ENCODE peak calls at places on chromosomes 11 and 22, in nine cellular contexts. H is upper lobe of right lung; Z is glomerular endothelial cell; S is neural progenitor cell; K is naive thymus-derived CD8-positive, alpha-beta T cell; D is activated naive CD4-positive, alpha-beta T cell; N is body of pancreas; X is type B pancreatic cell; U is MV-4-11. I is an unnamed sample.

GRCh38 chr22:43862074-43862881 is at the start of gene SULT4A1:
- DNase-seq in H (peak), Z (no peak), S (peak), K (no peak), D (no peak), N (peak), X (no peak), U (peak), I (peak)

GRCh38 chr11:120326845-120327281 is 1.8 kb downstream of the TLCD5 start:
- DNase-seq in H (no peak), Z (no peak), S (no peak), K (no peak), D (no peak), N (peak), X (no peak), U (peak), I (peak)

GRCh38 chr11:129973068-129973467 is 29.6 kb downstream of the PRDM10 start:
- DNase-seq in H (no peak), Z (no peak), S (no peak), K (no peak), D (no peak), N (no peak), X (no peak), U (peak), I (peak)

GRCh38 chr11:125968363-125968762 is 22.5 kb downstream of the VSIG10L2 start:
- DNase-seq in H (no peak), Z (no peak), S (no peak), K (no peak), D (no peak), N (no peak), X (no peak), U (peak), I (no peak)

GRCh38 chr11:6647282-6647679 is 8.3 kb downstream of the DCHS1 start:
- DNase-seq in H (no peak), Z (no peak), S (no peak), K (no peak), D (no peak), N (no peak), X (no peak), U (peak), I (no peak)

GRCh38 chr11:124394408-124394807 is 4.4 kb downstream of the OR8B3 start:
- DNase-seq in H (no peak), Z (no peak), S (no peak), K (no peak), D (no peak), N (no peak), X (no peak), U (peak), I (no peak)

GRCh38 chr11:65557280-65558001 is 718 bp downstream of the LTBP3 start:
- DNase-seq in H (no peak), Z (no peak), S (peak), K (peak), D (no peak), N (no peak), X (no peak), U (no peak), I (no peak)

GRCh38 chr22:31134688-31135087 is 5.6 kb downstream of the PLA2G3 start:
- DNase-seq in H (no peak), Z (no peak), S (no peak), K (no peak), D (no peak), N (no peak), X (no peak), U (no peak), I (no peak)

GRCh38 chr22:46007003-46007847 is 30.3 kb upstream of the WNT7B start:
- DNase-seq in H (peak), Z (no peak), S (no peak), K (no peak), D (no peak), N (peak), X (no peak), U (peak), I (no peak)

GRCh38 chr11:124977006-124977405 is 23.0 kb downstream of the CCDC15 start:
- DNase-seq in H (no peak), Z (no peak), S (no peak), K (no peak), D (no peak), N (no peak), X (no peak), U (no peak), I (no peak)

GRCh38 chr22:36359172-36359973 is 28.4 kb downstream of the MYH9 start:
- DNase-seq in H (no peak), Z (no peak), S (no peak), K (no peak), D (no peak), N (no peak), X (no peak), U (peak), I (no peak)

GRCh38 chr11:118881130-118881717 is 2.5 kb upstream of the CXCR5 start:
- DNase-seq in H (no peak), Z (no peak), S (no peak), K (no peak), D (no peak), N (no peak), X (no peak), U (no peak), I (no peak)